ENCODE peak calls at places on chromosomes 5 and 9, in six cellular contexts. I is trophoblast cell, W is H9, Y is IMR-90, V is mesenchymal stem cell, J is neuronal stem cell. O is an unnamed sample.

GRCh38 chr5:55146080-55146479 is 13.9 kb upstream of the GPX8 start:
- DNase-seq in Y (no peak), W (no peak), J (no peak), V (no peak), I (no peak), O (no peak)

GRCh38 chr9:16787724-16788123 is 82.7 kb downstream of the BNC2 start:
- DNase-seq in V (no peak), I (no peak), J (no peak), Y (peak; percentile 65), W (no peak), O (no peak)

GRCh38 chr9:123003467-123003866 is 30.0 kb upstream of the GPR21 start:
- DNase-seq in I (no peak), J (no peak), V (peak; percentile 31), W (no peak), Y (peak; percentile 61), O (no peak)

GRCh38 chr5:132877938-132878337 is 4.5 kb downstream of the LEAP2 start:
- DNase-seq in I (no peak), J (no peak), V (peak; percentile 66), W (no peak), Y (peak; percentile 82), O (no peak)

GRCh38 chr9:89319015-89319905 is 960 bp downstream of the SECISBP2 start:
- DNase-seq in I (no peak), J (no peak), V (no peak), W (no peak), Y (no peak), O (no peak)

GRCh38 chr5:57834829-57835554 is 352.4 kb upstream of the ACTBL2 start:
- DNase-seq in W (peak; percentile 80), J (peak; percentile 26), I (peak; percentile 44), V (peak; percentile 35), Y (peak; percentile 59), O (peak; percentile 46)

GRCh38 chr5:10726179-10726912 is 34.7 kb downstream of the DAP start:
- DNase-seq in V (peak; percentile 47), J (no peak), W (no peak), I (no peak), Y (peak; percentile 53), O (no peak)

GRCh38 chr9:127318651-127319167 is 54.1 kb downstream of the GARNL3 start:
- DNase-seq in V (peak; percentile 65), J (no peak), I (peak; percentile 42), Y (peak; percentile 76), W (no peak), O (no peak)

GRCh38 chr9:126321742-126322141 is 4.9 kb upstream of the MVB12B start:
- DNase-seq in I (no peak), W (no peak), J (no peak), Y (no peak), V (no peak), O (no peak)

GRCh38 chr9:110105107-110105506 is 102.9 kb downstream of the C9orf152 start:
- DNase-seq in W (no peak), Y (peak; percentile 90), V (peak; percentile 94), I (no peak), J (no peak), O (no peak)

GRCh38 chr5:112576298-112576925 is 157.3 kb upstream of the EPB41L4A start:
- DNase-seq in J (no peak), Y (no peak), I (no peak), V (no peak), W (no peak), O (no peak)

GRCh38 chr9:135228345-135228982 is 141.0 kb downstream of the OLFM1 start:
- DNase-seq in V (no peak), I (no peak), J (no peak), Y (no peak), W (no peak), O (no peak)

GRCh38 chr5:84637662-84638375 is 253.1 kb upstream of the EDIL3 start:
- DNase-seq in J (no peak), V (no peak), W (no peak), Y (no peak), I (no peak), O (no peak)

GRCh38 chr9:71754151-71754550 is 14.2 kb downstream of the CEMIP2 start:
- DNase-seq in J (no peak), Y (no peak), I (no peak), V (no peak), W (no peak), O (no peak)

GRCh38 chr9:120303519-120303918 is 276.4 kb downstream of the CDK5RAP2 start:
- DNase-seq in J (no peak), V (no peak), I (no peak), W (no peak), Y (no peak), O (no peak)

GRCh38 chr5:159456722-159457462 is 126.6 kb upstream of the IL12B start:
- DNase-seq in V (peak; percentile 61), W (no peak), J (no peak), Y (peak; percentile 59), I (peak; percentile 18), O (no peak)

GRCh38 chr5:124555179-124555578 is 191.3 kb downstream of the ZNF608 start:
- DNase-seq in J (no peak), I (no peak), Y (no peak), V (no peak), W (no peak), O (no peak)
- H3K14ac ChIP-seq in J (no peak overlapping the region), I (peak overlapping the region; percentile 33), Y (no peak overlapping the region), V (no peak overlapping the region), W (no peak overlapping the region), O (no peak overlapping the region)

GRCh38 chr9:3900673-3901318 is 375.0 kb upstream of the RFX3 start:
- DNase-seq in Y (no peak), J (no peak), I (no peak), W (no peak), V (no peak), O (no peak)

GRCh38 chr9:3903273-3903672 is 377.5 kb upstream of the RFX3 start:
- DNase-seq in I (peak; percentile 58), J (no peak), V (no peak), W (no peak), Y (no peak), O (no peak)

GRCh38 chr9:3896576-3896975 is 370.8 kb upstream of the RFX3 start:
- DNase-seq in W (no peak), V (no peak), J (no peak), I (no peak), Y (no peak), O (no peak)

GRCh38 chr9:3894764-3895163 is 369.0 kb upstream of the RFX3 start:
- DNase-seq in W (no peak), I (no peak), J (no peak), V (peak; percentile 88), Y (peak; percentile 97), O (no peak)

GRCh38 chr9:3898371-3899218 is 372.8 kb upstream of the RFX3 start:
- DNase-seq in V (peak; percentile 32), Y (no peak), W (no peak), J (no peak), I (no peak), O (no peak)
- H3K14ac ChIP-seq in V (no peak overlapping the region), Y (no peak overlapping the region), W (no peak overlapping the region), J (no peak overlapping the region), I (no peak overlapping the region), O (no peak overlapping the region)

DNA sequence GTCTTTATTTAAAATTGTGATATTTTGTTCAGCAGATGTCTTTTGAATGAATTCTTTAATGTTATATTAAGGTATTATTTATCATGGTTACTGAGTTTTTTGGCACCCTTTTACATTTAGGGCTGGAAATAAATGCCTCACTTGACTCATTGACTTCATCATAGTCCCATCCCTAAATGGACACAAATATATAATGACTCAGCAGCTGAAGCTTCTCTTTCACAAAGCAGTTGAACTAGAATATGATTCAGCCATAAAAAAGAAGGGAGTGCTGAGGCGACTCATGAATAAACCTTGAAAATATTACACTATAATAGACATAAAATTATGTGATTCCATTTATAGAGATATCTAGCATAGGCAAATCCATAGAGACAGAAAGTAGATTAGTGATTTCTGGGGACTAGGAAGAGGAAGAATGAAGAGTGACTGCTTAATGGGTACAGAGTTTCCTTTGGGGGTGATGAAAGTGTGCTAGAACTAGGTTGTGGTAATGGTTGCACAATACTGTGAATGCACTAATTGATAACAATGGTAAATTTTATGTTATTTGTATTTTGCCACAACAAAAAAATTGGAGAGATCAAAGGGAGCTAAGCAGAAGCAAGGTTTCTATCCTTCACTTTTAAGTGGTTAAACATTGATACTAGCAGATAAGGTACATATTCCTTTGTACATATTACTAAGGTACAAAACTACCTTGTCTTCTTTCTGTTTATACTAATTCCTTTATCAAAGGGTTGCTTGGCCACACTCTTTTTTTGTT is 449.6 kb downstream of the NTRK2 start:
- DNase-seq in W (no peak), J (no peak), V (no peak), I (no peak), Y (no peak), O (no peak)
- H3K14ac ChIP-seq in W (no peak overlapping the region), J (no peak overlapping the region), V (no peak overlapping the region), I (no peak overlapping the region), Y (no peak overlapping the region), O (no peak overlapping the region)

DNA sequence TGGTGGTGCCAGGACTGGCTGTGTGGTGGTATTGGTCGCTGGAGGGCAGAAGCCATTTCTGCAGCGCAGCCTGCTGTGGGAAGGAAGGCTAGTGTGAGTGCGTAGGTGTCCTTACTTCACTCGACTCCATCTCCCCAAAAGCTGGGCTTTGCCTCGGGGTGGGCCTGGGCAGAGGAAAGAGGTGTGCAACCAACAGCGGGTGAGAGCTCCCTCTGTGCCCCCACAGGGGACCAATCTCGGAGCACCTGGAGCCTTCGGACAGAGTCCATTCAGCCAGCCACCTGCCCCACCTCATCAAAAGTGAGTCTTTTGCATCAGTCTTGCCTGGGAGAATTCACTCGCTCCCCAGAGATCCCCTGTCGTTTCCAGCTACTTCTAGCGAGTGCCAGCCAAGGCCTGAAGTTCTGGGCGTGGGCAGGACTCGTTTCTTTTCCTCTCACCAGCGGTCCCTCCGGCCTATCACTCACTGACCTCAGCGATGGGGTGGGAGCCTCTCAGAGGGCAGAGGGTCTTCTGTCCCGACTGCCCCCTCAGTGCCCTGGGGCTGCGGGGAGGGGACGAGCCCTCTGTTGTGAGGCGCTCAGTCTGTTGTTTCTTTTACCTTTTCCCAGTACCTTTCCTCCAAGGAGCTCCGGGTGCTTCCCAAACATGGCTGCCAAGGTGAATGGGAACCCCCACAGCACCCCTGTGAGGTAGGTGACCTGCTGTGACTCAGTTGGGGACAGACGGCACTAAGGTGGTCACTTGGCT is 32.9 kb upstream of the PRDM12 start:
- DNase-seq in V (no peak), J (no peak), Y (no peak), W (no peak), I (no peak), O (no peak)
- H3K14ac ChIP-seq in V (no peak overlapping the region), J (no peak overlapping the region), Y (no peak overlapping the region), W (no peak overlapping the region), I (no peak overlapping the region), O (no peak overlapping the region)

GRCh38 chr5:42879267-42879666 is 67.6 kb upstream of the SELENOP start:
- DNase-seq in W (no peak), Y (no peak), V (no peak), I (no peak), J (no peak), O (no peak)
- H3K14ac ChIP-seq in W (no peak overlapping the region), Y (no peak overlapping the region), V (no peak overlapping the region), I (no peak overlapping the region), J (no peak overlapping the region), O (no peak overlapping the region)

DNA sequence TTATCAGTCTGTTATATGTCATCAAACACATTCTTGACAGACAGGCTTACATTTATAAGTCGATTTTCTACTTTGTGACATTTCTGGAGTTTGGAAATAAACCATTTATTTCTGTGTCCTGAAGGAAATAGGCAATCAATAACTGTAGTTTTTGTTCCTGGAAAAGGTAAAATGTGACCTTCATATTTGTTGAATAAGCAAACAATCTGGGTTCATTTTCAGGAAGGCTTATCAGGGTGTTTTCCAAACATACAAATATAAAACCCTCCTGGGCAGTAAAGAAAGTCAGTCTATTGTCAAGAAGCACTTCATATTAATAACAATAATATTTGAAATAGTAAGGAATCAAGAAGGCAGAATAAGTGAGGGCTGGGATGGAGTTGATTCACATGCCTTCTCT is 195.0 kb downstream of the SNCAIP start:
- DNase-seq in I (no peak), V (no peak), J (no peak), Y (no peak), W (no peak), O (no peak)
- H3K14ac ChIP-seq in I (no peak overlapping the region), V (no peak overlapping the region), J (no peak overlapping the region), Y (no peak overlapping the region), W (no peak overlapping the region), O (no peak overlapping the region)

GRCh38 chr5:90654235-90654634 is 95.6 kb downstream of the ADGRV1 start:
- DNase-seq in W (no peak), I (no peak), Y (no peak), V (no peak), J (no peak), O (no peak)
- H3K14ac ChIP-seq in W (no peak overlapping the region), I (no peak overlapping the region), Y (no peak overlapping the region), V (no peak overlapping the region), J (no peak overlapping the region), O (no peak overlapping the region)